ENCODE peak calls at places on chromosomes 11 and 22, in four cellular contexts. One of them, this sample, is unnamed. For H3K4me1, the result is how much of the 10 kb centered on the place peaks cover.

GRCh38 chr22:40578171-40578570 is 58.3 kb downstream of the MRTFA start:
- DNase-seq in heart right ventricle: no peak
- DNase-seq in mammary epithelial cell: no peak
- DNase-seq in cardiac muscle cell: no peak
- DNase-seq in this sample: no peak

GRCh38 chr11:111729441-111729840 is 36.7 kb downstream of the PPP2R1B start:
- DNase-seq in cardiac muscle cell: no peak
- DNase-seq in heart right ventricle: no peak
- DNase-seq in mammary epithelial cell: no peak
- DNase-seq in this sample: no peak

GRCh38 chr11:27319065-27319464 is 44.0 kb downstream of the CCDC34 start:
- DNase-seq in heart right ventricle: no peak
- DNase-seq in mammary epithelial cell: peak
- DNase-seq in cardiac muscle cell: peak
- DNase-seq in this sample: no peak

GRCh38 chr11:61487342-61488025 is 21.1 kb upstream of the LRRC10B start:
- DNase-seq in heart right ventricle: no peak
- DNase-seq in mammary epithelial cell: no peak
- DNase-seq in cardiac muscle cell: no peak
- DNase-seq in this sample: no peak

GRCh38 chr22:22823126-22823804 is 64.4 kb upstream of the IGLL5 start:
- DNase-seq in heart right ventricle: no peak
- DNase-seq in mammary epithelial cell: no peak
- DNase-seq in cardiac muscle cell: no peak
- DNase-seq in this sample: no peak

GRCh38 chr11:102330226-102330625 is 12.9 kb downstream of the BIRC3 start:
- DNase-seq in heart right ventricle: no peak
- DNase-seq in cardiac muscle cell: no peak
- DNase-seq in mammary epithelial cell: no peak
- DNase-seq in this sample: no peak

GRCh38 chr11:109405671-109406070 is 16.3 kb upstream of the C11orf87 start:
- DNase-seq in mammary epithelial cell: peak
- DNase-seq in cardiac muscle cell: no peak
- DNase-seq in heart right ventricle: no peak
- DNase-seq in this sample: no peak

GRCh38 chr11:86228967-86229330 is 15.6 kb upstream of the EED start:
- DNase-seq in heart right ventricle: no peak
- DNase-seq in mammary epithelial cell: no peak
- DNase-seq in cardiac muscle cell: no peak
- DNase-seq in this sample: no peak

GRCh38 chr11:13337986-13338436 is 60.4 kb downstream of the BMAL1 start:
- DNase-seq in cardiac muscle cell: peak
- DNase-seq in heart right ventricle: no peak
- DNase-seq in mammary epithelial cell: no peak
- DNase-seq in this sample: no peak

GRCh38 chr11:69377953-69378302 is 84.0 kb downstream of the MYEOV start:
- DNase-seq in mammary epithelial cell: no peak
- DNase-seq in cardiac muscle cell: no peak
- DNase-seq in heart right ventricle: no peak
- DNase-seq in this sample: no peak

GRCh38 chr22:47034905-47035419 is 272.5 kb downstream of the TBC1D22A start:
- DNase-seq in heart right ventricle: peak
- DNase-seq in cardiac muscle cell: no peak
- DNase-seq in mammary epithelial cell: no peak
- DNase-seq in this sample: no peak

GRCh38 chr11:9609002-9609759 is 35.7 kb downstream of the WEE1 start:
- DNase-seq in mammary epithelial cell: no peak
- DNase-seq in cardiac muscle cell: no peak
- DNase-seq in heart right ventricle: no peak
- DNase-seq in this sample: no peak

GRCh38 chr11:56817661-56818060 is 69.2 kb upstream of the OR9G4 start:
- DNase-seq in mammary epithelial cell: peak
- DNase-seq in cardiac muscle cell: no peak
- DNase-seq in heart right ventricle: no peak
- DNase-seq in this sample: peak

GRCh38 chr11:44823006-44823405 is 96.2 kb downstream of the TSPAN18 start:
- DNase-seq in mammary epithelial cell: no peak
- DNase-seq in heart right ventricle: no peak
- DNase-seq in cardiac muscle cell: no peak
- DNase-seq in this sample: peak

GRCh38 chr11:93081694-93082093 is 112.2 kb downstream of the MTNR1B start:
- DNase-seq in cardiac muscle cell: no peak
- DNase-seq in mammary epithelial cell: no peak
- DNase-seq in heart right ventricle: no peak
- DNase-seq in this sample: no peak

GRCh38 chr22:41919357-41920224 is 4.7 kb upstream of the SHISA8 start:
- DNase-seq in mammary epithelial cell: no peak
- DNase-seq in cardiac muscle cell: peak
- DNase-seq in heart right ventricle: peak
- DNase-seq in this sample: peak

GRCh38 chr11:79637219-79637618 is 196.4 kb upstream of the TENM4 start:
- DNase-seq in cardiac muscle cell: no peak
- DNase-seq in mammary epithelial cell: peak
- DNase-seq in heart right ventricle: no peak
- DNase-seq in this sample: no peak

GRCh38 chr11:124897681-124898680 is at the start of gene ROBO4:
- DNase-seq in heart right ventricle: peak
- DNase-seq in cardiac muscle cell: peak
- DNase-seq in mammary epithelial cell: peak
- DNase-seq in this sample: no peak

GRCh38 chr11:83087035-83087434 is 15.3 kb upstream of the RAB30 start:
- DNase-seq in cardiac muscle cell: peak
- DNase-seq in mammary epithelial cell: no peak
- DNase-seq in heart right ventricle: no peak
- DNase-seq in this sample: peak

GRCh38 chr11:8638300-8638699 is 44.2 kb downstream of the TRIM66 start:
- DNase-seq in mammary epithelial cell: no peak
- DNase-seq in cardiac muscle cell: peak
- DNase-seq in heart right ventricle: no peak
- DNase-seq in this sample: no peak

GRCh38 chr11:44629732-44630345 is 64.4 kb downstream of the CD82 start:
- DNase-seq in cardiac muscle cell: no peak
- DNase-seq in mammary epithelial cell: no peak
- DNase-seq in heart right ventricle: no peak
- DNase-seq in this sample: no peak

GRCh38 chr22:20725987-20726558 is 47.8 kb upstream of the SERPIND1 start:
- DNase-seq in mammary epithelial cell: no peak
- DNase-seq in heart right ventricle: no peak
- DNase-seq in cardiac muscle cell: no peak
- DNase-seq in this sample: no peak

GRCh38 chr11:19510468-19510867 is 202.2 kb upstream of the NAV2 start:
- DNase-seq in cardiac muscle cell: no peak
- DNase-seq in mammary epithelial cell: no peak
- DNase-seq in heart right ventricle: no peak
- DNase-seq in this sample: no peak

GRCh38 chr11:109864834-109865557 is 228.2 kb upstream of the ZC3H12C start:
- DNase-seq in mammary epithelial cell: peak
- DNase-seq in cardiac muscle cell: peak
- DNase-seq in heart right ventricle: no peak
- DNase-seq in this sample: peak

GRCh38 chr22:38202437-38203089 is 769 bp downstream of the MAFF start:
- DNase-seq in heart right ventricle: peak
- DNase-seq in mammary epithelial cell: peak
- DNase-seq in cardiac muscle cell: peak
- DNase-seq in this sample: peak

GRCh38 chr11:6404341-6405038 is 14.2 kb downstream of the SMPD1 start:
- DNase-seq in mammary epithelial cell: no peak
- DNase-seq in cardiac muscle cell: no peak
- DNase-seq in heart right ventricle: no peak
- DNase-seq in this sample: no peak

GRCh38 chr22:26564181-26564580 is 25.8 kb downstream of the TPST2 start:
- DNase-seq in cardiac muscle cell: no peak
- DNase-seq in mammary epithelial cell: peak
- DNase-seq in heart right ventricle: no peak
- DNase-seq in this sample: no peak

GRCh38 chr11:14075118-14075601 is 112.6 kb downstream of the SPON1 start:
- DNase-seq in cardiac muscle cell: no peak
- DNase-seq in heart right ventricle: no peak
- DNase-seq in mammary epithelial cell: peak
- DNase-seq in this sample: no peak

GRCh38 chr11:72012897-72013721 is 14.4 kb downstream of the IL18BP start:
- DNase-seq in cardiac muscle cell: peak
- DNase-seq in mammary epithelial cell: peak
- DNase-seq in heart right ventricle: peak
- DNase-seq in this sample: no peak

GRCh38 chr22:46250035-46250782 is at the start of gene CDPF1:
- DNase-seq in heart right ventricle: peak
- DNase-seq in cardiac muscle cell: peak
- DNase-seq in mammary epithelial cell: peak
- DNase-seq in this sample: peak

GRCh38 chr11:64477675-64478074 is 113.3 kb upstream of the SLC22A12 start:
- DNase-seq in heart right ventricle: no peak
- DNase-seq in mammary epithelial cell: no peak
- DNase-seq in cardiac muscle cell: no peak
- DNase-seq in this sample: no peak

GRCh38 chr11:48341466-48341865 is 16.7 kb downstream of the OR4C3 start:
- DNase-seq in cardiac muscle cell: no peak
- DNase-seq in heart right ventricle: no peak
- DNase-seq in mammary epithelial cell: no peak
- DNase-seq in this sample: no peak

GRCh38 chr22:49934891-49935557 is 16.6 kb downstream of the CRELD2 start:
- DNase-seq in cardiac muscle cell: peak
- DNase-seq in mammary epithelial cell: no peak
- DNase-seq in heart right ventricle: peak
- DNase-seq in this sample: peak
- H3K4me1 ChIP-seq in cardiac muscle cell: under half
- H3K4me1 ChIP-seq in mammary epithelial cell: under half
- H3K4me1 ChIP-seq in heart right ventricle: half or more
- H3K4me1 ChIP-seq in this sample: under half

GRCh38 chr22:30386960-30387848 is at the start of gene RNF215:
- DNase-seq in heart right ventricle: peak
- DNase-seq in mammary epithelial cell: peak
- DNase-seq in cardiac muscle cell: peak
- DNase-seq in this sample: peak
- TF ChIP-seq CTCF in heart right ventricle: peak
- TF ChIP-seq CTCF in mammary epithelial cell: peak
- TF ChIP-seq CTCF in cardiac muscle cell: peak
- TF ChIP-seq CTCF in this sample: peak

DNA sequence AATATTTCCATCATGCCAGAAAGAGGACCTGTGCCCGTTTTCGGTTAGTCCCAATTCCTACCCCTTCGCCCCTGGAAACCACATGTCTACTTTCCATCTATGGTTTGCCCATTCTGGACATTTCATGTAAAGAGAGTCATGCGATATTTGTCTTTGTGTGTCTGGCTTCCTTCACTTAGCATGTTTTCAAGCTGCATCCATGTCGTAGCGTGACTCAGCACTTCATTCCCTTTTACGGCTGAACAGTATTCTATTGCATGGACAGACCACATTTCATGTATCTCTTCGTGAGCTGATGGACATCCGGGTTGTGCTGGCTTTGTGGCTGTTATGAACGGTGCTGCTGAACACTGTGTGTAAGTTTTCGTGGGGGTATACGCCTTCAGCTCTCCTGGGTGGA is 43.4 kb downstream of the SCUBE1 start:
- DNase-seq in mammary epithelial cell: no peak
- DNase-seq in heart right ventricle: no peak
- DNase-seq in cardiac muscle cell: no peak
- DNase-seq in this sample: no peak
- H3K4me1 ChIP-seq in mammary epithelial cell: under half
- H3K4me1 ChIP-seq in heart right ventricle: under half
- H3K4me1 ChIP-seq in cardiac muscle cell: under half
- H3K4me1 ChIP-seq in this sample: under half

GRCh38 chr11:763073-763463 is 14.2 kb downstream of the GATD1 start:
- DNase-seq in heart right ventricle: no peak
- DNase-seq in mammary epithelial cell: peak
- DNase-seq in cardiac muscle cell: no peak
- DNase-seq in this sample: peak

GRCh38 chr11:763549-764321 is 13.6 kb downstream of the GATD1 start:
- DNase-seq in cardiac muscle cell: no peak
- DNase-seq in heart right ventricle: no peak
- DNase-seq in mammary epithelial cell: no peak
- DNase-seq in this sample: no peak

GRCh38 chr11:764322-765024 is 12.8 kb downstream of the GATD1 start:
- DNase-seq in cardiac muscle cell: no peak
- DNase-seq in heart right ventricle: no peak
- DNase-seq in mammary epithelial cell: no peak
- DNase-seq in this sample: no peak

GRCh38 chr11:761526-762108 is 14.4 kb downstream of the TALDO1 start:
- DNase-seq in heart right ventricle: no peak
- DNase-seq in cardiac muscle cell: no peak
- DNase-seq in mammary epithelial cell: no peak
- DNase-seq in this sample: no peak

GRCh38 chr11:762421-763072 is 14.7 kb downstream of the GATD1 start:
- DNase-seq in cardiac muscle cell: peak
- DNase-seq in mammary epithelial cell: peak
- DNase-seq in heart right ventricle: no peak
- DNase-seq in this sample: no peak
- TF ChIP-seq CTCF in cardiac muscle cell: peak
- TF ChIP-seq CTCF in mammary epithelial cell: peak
- TF ChIP-seq CTCF in heart right ventricle: no peak
- TF ChIP-seq CTCF in this sample: no peak

DNA sequence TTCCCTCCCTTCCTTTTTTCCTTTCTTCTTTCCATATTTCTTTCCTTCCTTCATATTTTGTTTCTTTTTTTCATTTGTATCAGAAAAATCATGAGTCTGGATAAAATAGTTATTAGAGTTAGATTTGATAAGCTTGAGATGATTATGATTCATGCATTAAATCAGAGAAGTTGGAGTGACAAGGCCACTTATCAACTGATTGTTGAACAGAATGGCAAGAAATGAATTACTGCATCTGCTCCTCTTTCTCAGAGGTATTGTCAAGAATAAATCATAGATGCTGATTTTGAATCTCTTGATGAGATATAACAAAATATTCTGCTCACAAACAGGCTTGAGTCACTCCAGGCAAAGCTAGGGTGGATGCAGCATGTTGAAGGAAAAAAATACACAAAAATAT is 54.6 kb upstream of the ANO5 start:
- DNase-seq in cardiac muscle cell: no peak
- DNase-seq in mammary epithelial cell: no peak
- DNase-seq in heart right ventricle: no peak
- DNase-seq in this sample: no peak
- H3K4me1 ChIP-seq in cardiac muscle cell: under half
- H3K4me1 ChIP-seq in mammary epithelial cell: under half
- H3K4me1 ChIP-seq in heart right ventricle: under half
- H3K4me1 ChIP-seq in this sample: under half

GRCh38 chr11:127609025-127609788 is 608.6 kb upstream of the KIRREL3 start:
- DNase-seq in cardiac muscle cell: no peak
- DNase-seq in heart right ventricle: no peak
- DNase-seq in mammary epithelial cell: no peak
- DNase-seq in this sample: peak
- TF ChIP-seq CTCF in cardiac muscle cell: no peak
- TF ChIP-seq CTCF in heart right ventricle: no peak
- TF ChIP-seq CTCF in mammary epithelial cell: no peak
- TF ChIP-seq CTCF in this sample: peak

GRCh38 chr11:94544832-94545640 is 1.3 kb downstream of the FUT4 start:
- DNase-seq in heart right ventricle: peak
- DNase-seq in mammary epithelial cell: no peak
- DNase-seq in cardiac muscle cell: peak
- DNase-seq in this sample: peak

GRCh38 chr11:94549166-94549565 is 5.4 kb downstream of the FUT4 start:
- DNase-seq in heart right ventricle: no peak
- DNase-seq in cardiac muscle cell: no peak
- DNase-seq in mammary epithelial cell: no peak
- DNase-seq in this sample: no peak

GRCh38 chr11:94545641-94546470 is 2.1 kb downstream of the FUT4 start:
- DNase-seq in heart right ventricle: no peak
- DNase-seq in mammary epithelial cell: no peak
- DNase-seq in cardiac muscle cell: no peak
- DNase-seq in this sample: peak

GRCh38 chr11:94544582-94544831 is 786 bp downstream of the FUT4 start:
- DNase-seq in heart right ventricle: no peak
- DNase-seq in mammary epithelial cell: no peak
- DNase-seq in cardiac muscle cell: no peak
- DNase-seq in this sample: no peak

GRCh38 chr11:94546886-94547285 is 3.2 kb downstream of the FUT4 start:
- DNase-seq in heart right ventricle: no peak
- DNase-seq in cardiac muscle cell: no peak
- DNase-seq in mammary epithelial cell: peak
- DNase-seq in this sample: peak
- H3K4me1 ChIP-seq in heart right ventricle: under half
- H3K4me1 ChIP-seq in cardiac muscle cell: under half
- H3K4me1 ChIP-seq in mammary epithelial cell: under half
- H3K4me1 ChIP-seq in this sample: under half